ENCODE peak calls at places on chromosomes 12 and 14, in five cellular contexts. One of them, this sample, is unnamed.

GRCh38 chr12:128191380-128191779 is 75.6 kb upstream of the TMEM132C start:
- DNase-seq in right atrium auricular region: no peak
- DNase-seq in fibroblast of lung: no peak
- DNase-seq in thoracic aorta: no peak
- DNase-seq in neural progenitor cell: no peak
- DNase-seq in this sample: no peak

GRCh38 chr12:65494537-65494936 is 216.1 kb downstream of the MSRB3 start:
- DNase-seq in right atrium auricular region: no peak
- DNase-seq in fibroblast of lung: no peak
- DNase-seq in thoracic aorta: no peak
- DNase-seq in neural progenitor cell: no peak
- DNase-seq in this sample: no peak

GRCh38 chr14:61930101-61930857 is 168.1 kb downstream of the SNAPC1 start:
- DNase-seq in right atrium auricular region: no peak
- DNase-seq in fibroblast of lung: no peak
- DNase-seq in thoracic aorta: no peak
- DNase-seq in neural progenitor cell: no peak
- DNase-seq in this sample: no peak

GRCh38 chr14:37903561-37904191 is 304.0 kb upstream of the SSTR1 start:
- DNase-seq in right atrium auricular region: no peak
- DNase-seq in fibroblast of lung: peak; percentile 75
- DNase-seq in thoracic aorta: no peak
- DNase-seq in neural progenitor cell: peak; percentile 68
- DNase-seq in this sample: no peak

GRCh38 chr12:118402251-118402650 is 25.9 kb downstream of the SUDS3 start:
- DNase-seq in right atrium auricular region: no peak
- DNase-seq in fibroblast of lung: peak; percentile 69
- DNase-seq in thoracic aorta: no peak
- DNase-seq in neural progenitor cell: no peak
- DNase-seq in this sample: no peak

GRCh38 chr12:106133136-106134087 is 5.3 kb downstream of the NUAK1 start:
- DNase-seq in right atrium auricular region: no peak
- DNase-seq in fibroblast of lung: no peak
- DNase-seq in thoracic aorta: no peak
- DNase-seq in neural progenitor cell: peak; percentile 40
- DNase-seq in this sample: no peak

GRCh38 chr12:44875417-44875953 is 630 bp downstream of the NELL2 start:
- DNase-seq in right atrium auricular region: no peak
- DNase-seq in fibroblast of lung: peak; percentile 1
- DNase-seq in thoracic aorta: no peak
- DNase-seq in neural progenitor cell: peak; percentile 62
- DNase-seq in this sample: peak; percentile 48

GRCh38 chr12:27064397-27065342 is 17.7 kb downstream of the C12orf71 start:
- DNase-seq in right atrium auricular region: no peak
- DNase-seq in fibroblast of lung: no peak
- DNase-seq in thoracic aorta: no peak
- DNase-seq in neural progenitor cell: no peak
- DNase-seq in this sample: no peak

GRCh38 chr12:15474766-15475165 is 152.5 kb downstream of the PTPRO start:
- DNase-seq in right atrium auricular region: no peak
- DNase-seq in fibroblast of lung: no peak
- DNase-seq in thoracic aorta: no peak
- DNase-seq in neural progenitor cell: no peak
- DNase-seq in this sample: no peak

GRCh38 chr12:121132601-121133481 is at the start of gene P2RX7:
- DNase-seq in right atrium auricular region: peak; percentile 82
- DNase-seq in fibroblast of lung: peak; percentile 53
- DNase-seq in thoracic aorta: peak; percentile 20
- DNase-seq in neural progenitor cell: peak; percentile 48
- DNase-seq in this sample: peak; percentile 87

GRCh38 chr12:26823391-26823790 is 9.6 kb downstream of the ITPR2 start:
- DNase-seq in right atrium auricular region: no peak
- DNase-seq in fibroblast of lung: peak; percentile 32
- DNase-seq in thoracic aorta: no peak
- DNase-seq in neural progenitor cell: no peak
- DNase-seq in this sample: no peak

GRCh38 chr12:124169577-124169976 is 125.3 kb upstream of the RFLNA start:
- DNase-seq in right atrium auricular region: no peak
- DNase-seq in fibroblast of lung: no peak
- DNase-seq in thoracic aorta: no peak
- DNase-seq in neural progenitor cell: no peak
- DNase-seq in this sample: no peak

GRCh38 chr14:91284791-91285548 is 40.5 kb upstream of the GPR68 start:
- DNase-seq in right atrium auricular region: no peak
- DNase-seq in fibroblast of lung: no peak
- DNase-seq in thoracic aorta: no peak
- DNase-seq in neural progenitor cell: no peak
- DNase-seq in this sample: no peak

GRCh38 chr12:75489613-75490210 is 9.2 kb downstream of the GLIPR1 start:
- DNase-seq in right atrium auricular region: no peak
- DNase-seq in fibroblast of lung: peak; percentile 33
- DNase-seq in thoracic aorta: no peak
- DNase-seq in neural progenitor cell: no peak
- DNase-seq in this sample: no peak

GRCh38 chr14:63480599-63480998 is 62.6 kb downstream of the PPP2R5E start:
- DNase-seq in right atrium auricular region: no peak
- DNase-seq in fibroblast of lung: no peak
- DNase-seq in thoracic aorta: no peak
- DNase-seq in neural progenitor cell: no peak
- DNase-seq in this sample: no peak

GRCh38 chr12:47753021-47754001 is 5.4 kb downstream of the RAPGEF3 start:
- DNase-seq in right atrium auricular region: peak; percentile 83
- DNase-seq in fibroblast of lung: no peak
- DNase-seq in thoracic aorta: peak; percentile 73
- DNase-seq in neural progenitor cell: no peak
- DNase-seq in this sample: peak; percentile 92

GRCh38 chr12:47751561-47751960 is 7.1 kb downstream of the RAPGEF3 start:
- DNase-seq in right atrium auricular region: no peak
- DNase-seq in fibroblast of lung: no peak
- DNase-seq in thoracic aorta: no peak
- DNase-seq in neural progenitor cell: no peak
- DNase-seq in this sample: no peak

GRCh38 chr12:47750916-47751470 is 7.7 kb downstream of the RAPGEF3 start:
- DNase-seq in right atrium auricular region: no peak
- DNase-seq in fibroblast of lung: no peak
- DNase-seq in thoracic aorta: no peak
- DNase-seq in neural progenitor cell: no peak
- DNase-seq in this sample: no peak

GRCh38 chr12:47752121-47752520 is 6.6 kb downstream of the RAPGEF3 start:
- DNase-seq in right atrium auricular region: no peak
- DNase-seq in fibroblast of lung: no peak
- DNase-seq in thoracic aorta: no peak
- DNase-seq in neural progenitor cell: no peak
- DNase-seq in this sample: no peak

DNA sequence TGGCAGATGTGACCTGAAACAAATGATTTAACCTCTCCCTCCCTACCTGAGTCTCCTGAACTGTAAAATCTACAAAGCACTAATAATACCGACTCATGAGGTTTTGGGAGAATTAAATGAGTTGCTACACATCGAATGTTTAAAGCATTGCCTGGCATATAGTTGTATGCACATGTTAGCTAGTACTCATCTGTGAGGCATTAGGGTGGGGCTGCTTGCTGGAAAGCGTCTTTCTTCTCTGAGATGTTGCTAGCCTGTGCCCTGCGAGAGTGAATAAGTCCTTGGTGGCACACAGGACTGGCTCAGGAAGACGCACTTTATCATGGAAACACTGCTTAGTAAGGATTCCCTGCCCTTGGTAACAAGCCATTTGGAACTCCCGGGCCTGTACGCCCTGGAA is 6.1 kb downstream of the RAPGEF3 start:
- DNase-seq in right atrium auricular region: no peak
- DNase-seq in fibroblast of lung: peak; percentile 30
- DNase-seq in thoracic aorta: no peak
- DNase-seq in neural progenitor cell: no peak
- DNase-seq in this sample: no peak
- H3K4me3 ChIP-seq in right atrium auricular region: no peak overlapping the region
- H3K4me3 ChIP-seq in fibroblast of lung: no peak overlapping the region
- H3K4me3 ChIP-seq in thoracic aorta: no peak overlapping the region
- H3K4me3 ChIP-seq in neural progenitor cell: no peak overlapping the region
- H3K4me3 ChIP-seq in this sample: no peak overlapping the region

GRCh38 chr14:52550661-52551060 is 1.6 kb downstream of the TXNDC16 start:
- DNase-seq in right atrium auricular region: no peak
- DNase-seq in fibroblast of lung: no peak
- DNase-seq in thoracic aorta: no peak
- DNase-seq in neural progenitor cell: no peak
- DNase-seq in this sample: no peak
- H3K4me3 ChIP-seq in right atrium auricular region: no peak overlapping the region
- H3K4me3 ChIP-seq in fibroblast of lung: no peak overlapping the region
- H3K4me3 ChIP-seq in thoracic aorta: peak overlapping the region; percentile 82
- H3K4me3 ChIP-seq in neural progenitor cell: no peak overlapping the region
- H3K4me3 ChIP-seq in this sample: no peak overlapping the region

DNA sequence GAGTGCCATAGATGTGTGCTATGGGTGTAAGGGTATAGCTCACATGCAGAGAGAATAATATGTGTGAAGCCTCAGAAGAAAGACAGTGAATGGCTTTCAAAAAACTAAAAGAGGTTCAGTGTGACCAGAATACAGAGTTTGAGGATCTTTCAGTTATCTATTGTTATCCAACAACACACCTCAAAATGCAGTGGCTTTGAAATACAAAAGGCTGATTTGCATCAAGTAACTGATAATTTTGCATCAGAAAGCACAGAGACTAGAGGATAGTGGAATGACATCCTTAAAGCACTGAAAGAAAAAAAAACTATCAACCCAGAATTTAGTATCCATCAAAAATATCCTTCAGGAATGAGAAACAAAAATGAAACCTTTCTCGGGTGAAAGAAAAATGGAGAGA is 131.6 kb upstream of the IGF1 start:
- DNase-seq in right atrium auricular region: no peak
- DNase-seq in fibroblast of lung: no peak
- DNase-seq in thoracic aorta: no peak
- DNase-seq in neural progenitor cell: no peak
- DNase-seq in this sample: no peak
- H3K4me3 ChIP-seq in right atrium auricular region: no peak overlapping the region
- H3K4me3 ChIP-seq in fibroblast of lung: no peak overlapping the region
- H3K4me3 ChIP-seq in thoracic aorta: no peak overlapping the region
- H3K4me3 ChIP-seq in neural progenitor cell: no peak overlapping the region
- H3K4me3 ChIP-seq in this sample: no peak overlapping the region

DNA sequence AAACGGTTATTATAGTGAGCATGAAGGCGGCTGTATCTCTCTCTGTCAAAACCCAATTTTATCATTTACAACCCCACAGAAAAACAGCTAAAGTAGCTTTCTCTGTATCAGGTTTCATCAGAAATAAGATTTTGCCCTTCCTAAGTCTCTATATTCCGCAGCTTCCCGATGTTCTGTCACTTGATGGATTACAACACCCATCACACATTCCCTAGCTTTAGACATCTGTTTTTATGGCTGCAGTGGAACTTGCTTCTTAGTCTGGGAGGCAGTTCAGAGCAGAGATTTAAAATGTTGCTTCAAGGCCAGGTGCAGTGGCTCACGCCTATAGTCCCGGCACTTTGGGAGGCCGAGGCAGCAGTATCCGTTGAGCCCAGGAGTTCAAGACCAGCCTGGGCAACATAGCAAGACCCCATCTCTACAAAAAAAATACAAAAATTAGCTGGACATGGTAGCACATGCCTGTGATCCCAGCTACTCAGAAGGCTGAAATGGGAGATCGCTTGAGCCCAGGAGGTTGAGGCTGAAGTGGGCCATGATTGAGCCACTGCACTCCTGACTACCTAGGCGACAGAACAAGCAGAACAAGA is 27.6 kb upstream of the FOXN3 start:
- DNase-seq in right atrium auricular region: no peak
- DNase-seq in fibroblast of lung: peak; percentile 35
- DNase-seq in thoracic aorta: no peak
- DNase-seq in neural progenitor cell: no peak
- DNase-seq in this sample: no peak
- H3K4me3 ChIP-seq in right atrium auricular region: no peak overlapping the region
- H3K4me3 ChIP-seq in fibroblast of lung: no peak overlapping the region
- H3K4me3 ChIP-seq in thoracic aorta: no peak overlapping the region
- H3K4me3 ChIP-seq in neural progenitor cell: no peak overlapping the region
- H3K4me3 ChIP-seq in this sample: no peak overlapping the region

This sample was measured in upper lobe of right lung.